ENCODE peak calls at places on chromosomes 4 and X, in four cellular contexts. One of them, this sample, is unnamed.

GRCh38 chr4:24370421-24370820 is 213.9 kb downstream of the DHX15 start:
- DNase-seq in stimulated activated CD4-positive, alpha-beta T cell treated with anti-CD3 and anti-CD28 coated beads, Interleukin-4, amount 100 ng/mL, for 4 hours: no peak
- DNase-seq in T-helper 1 cell: no peak
- DNase-seq in stimulated activated naive CD4-positive, alpha-beta T cell: no peak
- DNase-seq in this sample: no peak

GRCh38 chrX:136130931-136131843 is 16.1 kb upstream of the FHL1 start:
- DNase-seq in stimulated activated CD4-positive, alpha-beta T cell treated with anti-CD3 and anti-CD28 coated beads, Interleukin-4, amount 100 ng/mL, for 4 hours: no peak
- DNase-seq in T-helper 1 cell: no peak
- DNase-seq in stimulated activated naive CD4-positive, alpha-beta T cell: no peak
- DNase-seq in this sample: no peak

GRCh38 chr4:143270266-143270838 is 66.3 kb upstream of the GAB1 start:
- DNase-seq in stimulated activated CD4-positive, alpha-beta T cell treated with anti-CD3 and anti-CD28 coated beads, Interleukin-4, amount 100 ng/mL, for 4 hours: no peak
- DNase-seq in T-helper 1 cell: no peak
- DNase-seq in stimulated activated naive CD4-positive, alpha-beta T cell: no peak
- DNase-seq in this sample: no peak

GRCh38 chr4:118288097-118288496 is 64.7 kb downstream of the PRSS12 start:
- DNase-seq in stimulated activated CD4-positive, alpha-beta T cell treated with anti-CD3 and anti-CD28 coated beads, Interleukin-4, amount 100 ng/mL, for 4 hours: no peak
- DNase-seq in T-helper 1 cell: no peak
- DNase-seq in stimulated activated naive CD4-positive, alpha-beta T cell: no peak
- DNase-seq in this sample: no peak

GRCh38 chr4:114997596-114997995 is 115.8 kb downstream of the NDST4 start:
- DNase-seq in stimulated activated CD4-positive, alpha-beta T cell treated with anti-CD3 and anti-CD28 coated beads, Interleukin-4, amount 100 ng/mL, for 4 hours: no peak
- DNase-seq in T-helper 1 cell: no peak
- DNase-seq in stimulated activated naive CD4-positive, alpha-beta T cell: no peak
- DNase-seq in this sample: no peak

GRCh38 chrX:10485331-10485730 is 135.1 kb downstream of the MID1 start:
- DNase-seq in stimulated activated CD4-positive, alpha-beta T cell treated with anti-CD3 and anti-CD28 coated beads, Interleukin-4, amount 100 ng/mL, for 4 hours: no peak
- DNase-seq in T-helper 1 cell: no peak
- DNase-seq in stimulated activated naive CD4-positive, alpha-beta T cell: no peak
- DNase-seq in this sample: no peak

GRCh38 chr4:183504930-183505555 is at the start of gene ING2:
- DNase-seq in stimulated activated CD4-positive, alpha-beta T cell treated with anti-CD3 and anti-CD28 coated beads, Interleukin-4, amount 100 ng/mL, for 4 hours: no peak
- DNase-seq in T-helper 1 cell: peak
- DNase-seq in stimulated activated naive CD4-positive, alpha-beta T cell: peak
- DNase-seq in this sample: no peak

GRCh38 chr4:85734446-85734845 is 259.5 kb downstream of the ARHGAP24 start:
- DNase-seq in stimulated activated CD4-positive, alpha-beta T cell treated with anti-CD3 and anti-CD28 coated beads, Interleukin-4, amount 100 ng/mL, for 4 hours: no peak
- DNase-seq in T-helper 1 cell: no peak
- DNase-seq in stimulated activated naive CD4-positive, alpha-beta T cell: no peak
- DNase-seq in this sample: no peak

GRCh38 chr4:42531631-42532030 is 125.3 kb downstream of the ATP8A1 start:
- DNase-seq in stimulated activated CD4-positive, alpha-beta T cell treated with anti-CD3 and anti-CD28 coated beads, Interleukin-4, amount 100 ng/mL, for 4 hours: no peak
- DNase-seq in T-helper 1 cell: no peak
- DNase-seq in stimulated activated naive CD4-positive, alpha-beta T cell: no peak
- DNase-seq in this sample: no peak

GRCh38 chrX:69021561-69021960 is 143.7 kb downstream of the PJA1 start:
- DNase-seq in stimulated activated CD4-positive, alpha-beta T cell treated with anti-CD3 and anti-CD28 coated beads, Interleukin-4, amount 100 ng/mL, for 4 hours: no peak
- DNase-seq in T-helper 1 cell: no peak
- DNase-seq in stimulated activated naive CD4-positive, alpha-beta T cell: no peak
- DNase-seq in this sample: no peak

GRCh38 chr4:65120287-65120686 is 550.0 kb downstream of the EPHA5 start:
- DNase-seq in stimulated activated CD4-positive, alpha-beta T cell treated with anti-CD3 and anti-CD28 coated beads, Interleukin-4, amount 100 ng/mL, for 4 hours: no peak
- DNase-seq in T-helper 1 cell: no peak
- DNase-seq in stimulated activated naive CD4-positive, alpha-beta T cell: no peak
- DNase-seq in this sample: no peak

GRCh38 chrX:80266979-80267378 is 153.3 kb upstream of the TENT5D start:
- DNase-seq in stimulated activated CD4-positive, alpha-beta T cell treated with anti-CD3 and anti-CD28 coated beads, Interleukin-4, amount 100 ng/mL, for 4 hours: no peak
- DNase-seq in T-helper 1 cell: no peak
- DNase-seq in stimulated activated naive CD4-positive, alpha-beta T cell: no peak
- DNase-seq in this sample: no peak

GRCh38 chrX:7390446-7390845 is 242.5 kb upstream of the PUDP start:
- DNase-seq in stimulated activated CD4-positive, alpha-beta T cell treated with anti-CD3 and anti-CD28 coated beads, Interleukin-4, amount 100 ng/mL, for 4 hours: no peak
- DNase-seq in T-helper 1 cell: no peak
- DNase-seq in stimulated activated naive CD4-positive, alpha-beta T cell: no peak
- DNase-seq in this sample: no peak

GRCh38 chrX:38513087-38513742 is 48.1 kb upstream of the TSPAN7 start:
- DNase-seq in stimulated activated CD4-positive, alpha-beta T cell treated with anti-CD3 and anti-CD28 coated beads, Interleukin-4, amount 100 ng/mL, for 4 hours: no peak
- DNase-seq in T-helper 1 cell: no peak
- DNase-seq in stimulated activated naive CD4-positive, alpha-beta T cell: no peak
- DNase-seq in this sample: no peak

GRCh38 chrX:102599950-102600579 is 750 bp downstream of the ARMCX5 start:
- DNase-seq in stimulated activated CD4-positive, alpha-beta T cell treated with anti-CD3 and anti-CD28 coated beads, Interleukin-4, amount 100 ng/mL, for 4 hours: no peak
- DNase-seq in T-helper 1 cell: no peak
- DNase-seq in stimulated activated naive CD4-positive, alpha-beta T cell: no peak
- DNase-seq in this sample: no peak

GRCh38 chrX:72062890-72063289 is 68.8 kb downstream of the RTL5 start:
- DNase-seq in stimulated activated CD4-positive, alpha-beta T cell treated with anti-CD3 and anti-CD28 coated beads, Interleukin-4, amount 100 ng/mL, for 4 hours: no peak
- DNase-seq in T-helper 1 cell: no peak
- DNase-seq in stimulated activated naive CD4-positive, alpha-beta T cell: no peak
- DNase-seq in this sample: no peak

GRCh38 chr4:78568640-78569261 is 17.2 kb downstream of the ANXA3 start:
- DNase-seq in stimulated activated CD4-positive, alpha-beta T cell treated with anti-CD3 and anti-CD28 coated beads, Interleukin-4, amount 100 ng/mL, for 4 hours: no peak
- DNase-seq in T-helper 1 cell: no peak
- DNase-seq in stimulated activated naive CD4-positive, alpha-beta T cell: no peak
- DNase-seq in this sample: no peak

GRCh38 chr4:177410566-177410965 is 31.7 kb downstream of the AGA start:
- DNase-seq in stimulated activated CD4-positive, alpha-beta T cell treated with anti-CD3 and anti-CD28 coated beads, Interleukin-4, amount 100 ng/mL, for 4 hours: no peak
- DNase-seq in T-helper 1 cell: no peak
- DNase-seq in stimulated activated naive CD4-positive, alpha-beta T cell: no peak
- DNase-seq in this sample: no peak

GRCh38 chr4:121726642-121727268 is 30.0 kb upstream of the ANXA5 start:
- DNase-seq in stimulated activated CD4-positive, alpha-beta T cell treated with anti-CD3 and anti-CD28 coated beads, Interleukin-4, amount 100 ng/mL, for 4 hours: no peak
- DNase-seq in T-helper 1 cell: no peak
- DNase-seq in stimulated activated naive CD4-positive, alpha-beta T cell: no peak
- DNase-seq in this sample: no peak

GRCh38 chr4:73576366-73576765 is 43.9 kb downstream of the RASSF6 start:
- DNase-seq in stimulated activated CD4-positive, alpha-beta T cell treated with anti-CD3 and anti-CD28 coated beads, Interleukin-4, amount 100 ng/mL, for 4 hours: no peak
- DNase-seq in T-helper 1 cell: no peak
- DNase-seq in stimulated activated naive CD4-positive, alpha-beta T cell: no peak
- DNase-seq in this sample: no peak

GRCh38 chr4:150209140-150209829 is 131.0 kb downstream of the DCLK2 start:
- DNase-seq in stimulated activated CD4-positive, alpha-beta T cell treated with anti-CD3 and anti-CD28 coated beads, Interleukin-4, amount 100 ng/mL, for 4 hours: no peak
- DNase-seq in T-helper 1 cell: no peak
- DNase-seq in stimulated activated naive CD4-positive, alpha-beta T cell: no peak
- DNase-seq in this sample: peak

GRCh38 chr4:26468977-26469376 is 21.3 kb downstream of the CCKAR start:
- DNase-seq in stimulated activated CD4-positive, alpha-beta T cell treated with anti-CD3 and anti-CD28 coated beads, Interleukin-4, amount 100 ng/mL, for 4 hours: no peak
- DNase-seq in T-helper 1 cell: no peak
- DNase-seq in stimulated activated naive CD4-positive, alpha-beta T cell: no peak
- DNase-seq in this sample: no peak

GRCh38 chr4:13612569-13612968 is 15.0 kb downstream of the BOD1L1 start:
- DNase-seq in stimulated activated CD4-positive, alpha-beta T cell treated with anti-CD3 and anti-CD28 coated beads, Interleukin-4, amount 100 ng/mL, for 4 hours: no peak
- DNase-seq in T-helper 1 cell: no peak
- DNase-seq in stimulated activated naive CD4-positive, alpha-beta T cell: no peak
- DNase-seq in this sample: no peak

GRCh38 chr4:2396781-2397368 is 21.6 kb downstream of the ZFYVE28 start:
- DNase-seq in stimulated activated CD4-positive, alpha-beta T cell treated with anti-CD3 and anti-CD28 coated beads, Interleukin-4, amount 100 ng/mL, for 4 hours: no peak
- DNase-seq in T-helper 1 cell: no peak
- DNase-seq in stimulated activated naive CD4-positive, alpha-beta T cell: no peak
- DNase-seq in this sample: no peak

GRCh38 chr4:86452323-86452995 is 92.6 kb upstream of the MAPK10 start:
- DNase-seq in stimulated activated CD4-positive, alpha-beta T cell treated with anti-CD3 and anti-CD28 coated beads, Interleukin-4, amount 100 ng/mL, for 4 hours: no peak
- DNase-seq in T-helper 1 cell: no peak
- DNase-seq in stimulated activated naive CD4-positive, alpha-beta T cell: no peak
- DNase-seq in this sample: no peak

GRCh38 chr4:41156574-41156973 is 57.8 kb downstream of the APBB2 start:
- DNase-seq in stimulated activated CD4-positive, alpha-beta T cell treated with anti-CD3 and anti-CD28 coated beads, Interleukin-4, amount 100 ng/mL, for 4 hours: no peak
- DNase-seq in T-helper 1 cell: no peak
- DNase-seq in stimulated activated naive CD4-positive, alpha-beta T cell: no peak
- DNase-seq in this sample: no peak

GRCh38 chr4:16264798-16265197 is 38.5 kb upstream of the TAPT1 start:
- DNase-seq in stimulated activated CD4-positive, alpha-beta T cell treated with anti-CD3 and anti-CD28 coated beads, Interleukin-4, amount 100 ng/mL, for 4 hours: no peak
- DNase-seq in T-helper 1 cell: no peak
- DNase-seq in stimulated activated naive CD4-positive, alpha-beta T cell: no peak
- DNase-seq in this sample: no peak

GRCh38 chr4:2244947-2245786 is 3.2 kb upstream of the HAUS3 start:
- DNase-seq in stimulated activated CD4-positive, alpha-beta T cell treated with anti-CD3 and anti-CD28 coated beads, Interleukin-4, amount 100 ng/mL, for 4 hours: no peak
- DNase-seq in T-helper 1 cell: no peak
- DNase-seq in stimulated activated naive CD4-positive, alpha-beta T cell: no peak
- DNase-seq in this sample: peak

GRCh38 chr4:792729-793108 is 33.2 kb downstream of the CPLX1 start:
- DNase-seq in stimulated activated CD4-positive, alpha-beta T cell treated with anti-CD3 and anti-CD28 coated beads, Interleukin-4, amount 100 ng/mL, for 4 hours: no peak
- DNase-seq in T-helper 1 cell: no peak
- DNase-seq in stimulated activated naive CD4-positive, alpha-beta T cell: no peak
- DNase-seq in this sample: no peak

GRCh38 chrX:12595746-12596145 is 195.5 kb upstream of the PRPS2 start:
- DNase-seq in stimulated activated CD4-positive, alpha-beta T cell treated with anti-CD3 and anti-CD28 coated beads, Interleukin-4, amount 100 ng/mL, for 4 hours: no peak
- DNase-seq in T-helper 1 cell: no peak
- DNase-seq in stimulated activated naive CD4-positive, alpha-beta T cell: no peak
- DNase-seq in this sample: no peak